ENCODE peak calls at places on chromosomes 2 and 18, in six cellular contexts. L is astrocyte of the spinal cord, Y is fibroblast of the aortic adventitia, I is AG09309, N is brain microvascular endothelial cell, J is stomach. P is an unnamed sample.

GRCh38 chr18:45274026-45274425 is 341.2 kb upstream of the SLC14A2 start:
- DNase-seq in L (no peak), Y (no peak), I (no peak), N (no peak), J (no peak), P (no peak)

GRCh38 chr2:38433607-38433975 is 56.5 kb upstream of the ATL2 start:
- DNase-seq in L (no peak), Y (no peak), I (no peak), N (no peak), J (no peak), P (no peak)

GRCh38 chr2:119696005-119696404 is 17.0 kb downstream of the TMEM177 start:
- DNase-seq in L (no peak), Y (no peak), I (no peak), N (no peak), J (no peak), P (no peak)

GRCh38 chr2:215918901-215919585 is 94.3 kb downstream of the MREG start:
- DNase-seq in L (peak; percentile 10), Y (peak; percentile 20), I (no peak), N (no peak), J (no peak), P (no peak)

GRCh38 chr2:218961651-218962570 is 2.4 kb downstream of the CDK5R2 start:
- DNase-seq in L (no peak), Y (no peak), I (no peak), N (no peak), J (no peak), P (no peak)

GRCh38 chr2:168244318-168244717 is 3.1 kb downstream of the STK39 start:
- DNase-seq in L (no peak), Y (no peak), I (no peak), N (no peak), J (peak; percentile 52), P (no peak)

GRCh38 chr2:118806797-118807667 is 40.4 kb downstream of the EN1 start:
- DNase-seq in L (no peak), Y (no peak), I (no peak), N (no peak), J (no peak), P (no peak)

GRCh38 chr2:16104345-16105177 is 164.2 kb downstream of the MYCN start:
- DNase-seq in L (no peak), Y (no peak), I (no peak), N (no peak), J (no peak), P (no peak)

GRCh38 chr2:207473203-207473865 is 56.4 kb upstream of the CREB1 start:
- DNase-seq in L (peak; percentile 90), Y (peak; percentile 92), I (peak; percentile 68), N (peak; percentile 86), J (peak; percentile 33), P (peak; percentile 92)

GRCh38 chr18:48098538-48098937 is 168.1 kb upstream of the SMAD2 start:
- DNase-seq in L (no peak), Y (no peak), I (no peak), N (no peak), J (no peak), P (no peak)

GRCh38 chr2:219759801-219760200 is 132.4 kb downstream of the SLC4A3 start:
- DNase-seq in L (no peak), Y (no peak), I (no peak), N (no peak), J (no peak), P (no peak)

GRCh38 chr2:11022874-11023273 is 111.1 kb downstream of the KCNF1 start:
- DNase-seq in L (no peak), Y (no peak), I (no peak), N (no peak), J (peak; percentile 17), P (no peak)

GRCh38 chr18:39945076-39945475 is 2010.0 kb upstream of the PIK3C3 start:
- DNase-seq in L (peak; percentile 45), Y (no peak), I (no peak), N (no peak), J (no peak), P (no peak)

GRCh38 chr2:154032220-154032619 is 160.5 kb downstream of the GALNT13 start:
- DNase-seq in L (no peak), Y (no peak), I (no peak), N (no peak), J (no peak), P (no peak)

GRCh38 chr2:158381978-158382377 is 74.6 kb downstream of the CCDC148 start:
- DNase-seq in L (no peak), Y (no peak), I (no peak), N (no peak), J (no peak), P (no peak)

GRCh38 chr2:31151501-31151900 is 13.3 kb upstream of the GALNT14 start:
- DNase-seq in L (no peak), Y (no peak), I (no peak), N (no peak), J (no peak), P (no peak)

GRCh38 chr2:56009758-56010534 is 86.4 kb upstream of the EFEMP1 start:
- DNase-seq in L (peak; percentile 64), Y (peak; percentile 83), I (peak; percentile 37), N (peak; percentile 38), J (no peak), P (peak; percentile 83)

GRCh38 chr2:31371691-31372090 is 42.9 kb downstream of the XDH start:
- DNase-seq in L (no peak), Y (no peak), I (no peak), N (no peak), J (no peak), P (no peak)

GRCh38 chr2:136582631-136583205 is 182.6 kb upstream of the THSD7B start:
- DNase-seq in L (peak; percentile 1), Y (peak; percentile 0), I (no peak), N (peak; percentile 14), J (no peak), P (peak; percentile 0)

GRCh38 chr18:25230658-25231326 is 121.2 kb downstream of the ZNF521 start:
- DNase-seq in L (peak; percentile 88), Y (peak; percentile 95), I (peak; percentile 73), N (peak; percentile 68), J (peak; percentile 60), P (peak; percentile 89)

GRCh38 chr2:54964271-54964670 is 86.0 kb downstream of the RTN4 start:
- DNase-seq in L (peak; percentile 39), Y (peak; percentile 25), I (no peak), N (no peak), J (no peak), P (no peak)

GRCh38 chr2:12716250-12717190 is at the start of gene TRIB2:
- DNase-seq in L (peak; percentile 94), Y (peak; percentile 83), I (no peak), N (peak; percentile 87), J (peak; percentile 93), P (peak; percentile 94)

DNA sequence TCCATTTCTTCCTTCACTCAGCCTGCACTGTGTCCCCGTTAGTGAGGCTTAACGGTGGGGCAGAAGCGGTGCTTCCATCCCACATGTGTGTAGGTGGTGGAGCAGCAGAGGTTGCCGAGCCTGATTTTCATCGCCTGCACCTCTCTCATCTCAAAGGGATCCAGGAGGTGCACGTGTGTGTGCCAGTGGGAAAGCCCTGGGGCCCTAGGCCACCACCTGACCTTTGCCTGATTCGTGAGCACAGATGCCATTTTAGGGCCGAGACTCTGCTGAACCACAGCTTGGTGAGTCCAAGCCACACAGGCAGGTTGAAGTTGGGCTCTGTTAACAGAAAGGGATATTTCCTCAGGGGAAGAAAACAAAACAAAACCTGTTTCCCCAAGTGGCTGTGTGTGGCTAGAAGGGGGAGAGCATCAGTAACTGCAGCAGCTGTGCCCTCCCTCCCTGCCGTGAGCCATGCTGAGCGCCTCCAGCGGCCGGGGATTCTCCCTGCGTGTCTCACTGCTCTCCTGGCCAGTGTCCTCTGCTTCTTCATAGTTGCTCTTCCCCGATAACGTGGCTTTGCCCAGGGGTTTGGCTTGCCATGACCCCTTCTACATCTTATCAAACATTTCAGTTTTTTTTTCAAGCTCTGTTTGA is 81.5 kb downstream of the MAPRE2 start:
- DNase-seq in L (no peak), Y (no peak), I (no peak), N (peak; percentile 37), J (no peak), P (no peak)
- TF ChIP-seq CTCF in L (peak; percentile 44), Y (no peak), I (no peak), N (peak; percentile 68), J (no peak), P (peak; percentile 11)

DNA sequence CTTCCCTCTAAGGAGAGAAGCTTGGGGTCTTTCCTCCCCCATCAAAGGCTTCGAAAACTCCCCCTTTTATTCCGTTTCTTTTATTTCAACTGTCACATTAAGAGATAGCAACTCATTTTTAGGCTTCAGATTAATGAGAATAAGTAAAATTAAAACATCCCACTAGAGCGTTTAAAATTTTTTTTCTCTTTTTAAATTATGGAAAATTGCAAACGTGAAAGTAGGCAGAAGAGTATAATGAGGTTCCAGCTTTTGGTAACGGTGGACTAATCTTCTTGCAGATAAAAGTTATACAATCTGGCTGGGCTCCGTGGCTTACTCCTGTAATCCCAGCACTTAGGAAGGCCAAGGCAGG is 21.9 kb upstream of the RMP24 start:
- DNase-seq in L (no peak), Y (no peak), I (no peak), N (no peak), J (no peak), P (no peak)
- TF ChIP-seq CTCF in L (no peak), Y (no peak), I (no peak), N (no peak), J (no peak), P (no peak)

GRCh38 chr2:232230557-232230956 is 148.0 kb upstream of the ALPP start:
- DNase-seq in L (no peak), Y (peak; percentile 4), I (no peak), N (no peak), J (peak; percentile 49), P (peak; percentile 24)
- TF ChIP-seq CTCF in L (peak; percentile 19), Y (no peak), I (no peak), N (peak; percentile 45), J (no peak), P (peak; percentile 26)

GRCh38 chr2:35347561-35347960 is 1008.0 kb upstream of the CRIM1 start:
- DNase-seq in L (no peak), Y (no peak), I (no peak), N (no peak), J (no peak), P (no peak)

GRCh38 chr2:35337922-35338321 is 1017.7 kb upstream of the CRIM1 start:
- DNase-seq in L (no peak), Y (no peak), I (no peak), N (no peak), J (no peak), P (no peak)

DNA sequence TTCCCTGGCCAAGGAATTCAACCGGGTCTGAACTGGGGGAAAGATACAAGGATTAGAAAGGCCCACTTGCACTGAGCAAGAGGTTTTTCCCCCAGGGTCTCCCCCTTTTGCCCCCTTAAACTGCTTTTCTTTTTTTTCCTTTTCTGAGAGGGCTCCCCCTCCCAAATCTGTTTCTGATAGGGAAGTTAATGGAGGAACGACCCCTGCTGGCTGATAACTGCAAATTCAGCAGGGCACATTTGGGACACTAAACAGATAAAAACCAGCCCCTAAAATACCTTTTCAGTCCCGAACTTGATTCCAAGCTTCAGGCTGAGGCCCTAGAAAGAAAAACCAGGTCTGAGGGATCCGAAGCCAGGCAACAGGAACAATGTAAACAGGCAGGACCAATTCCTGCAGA is 1012.4 kb upstream of the CRIM1 start:
- DNase-seq in L (no peak), Y (no peak), I (no peak), N (no peak), J (no peak), P (no peak)
- TF ChIP-seq CTCF in L (peak; percentile 14), Y (no peak), I (no peak), N (peak; percentile 26), J (no peak), P (peak; percentile 32)